ENCODE peak calls at places on chromosomes 4 and X, in five cellular contexts. K is psoas muscle, F is aorta, Q is SK-N-SH, I is lower lobe of right lung. L is an unnamed sample.
A peak's percentile ranks its signal among the peaks of the same experiment; 100 is the strongest.

GRCh38 chrX:57595381-57595811 is 3.6 kb downstream of the ZXDB start:
- DNase-seq in K (no peak), F (no peak), Q (no peak), I (no peak), L (no peak)

GRCh38 chrX:74534569-74535038 is 79.8 kb downstream of the RLIM start:
- DNase-seq in I (no peak), K (no peak), F (no peak), Q (no peak), L (no peak)

GRCh38 chrX:29488919-29489318 is 726.4 kb upstream of the MAGEB2 start:
- DNase-seq in F (no peak), I (no peak), Q (no peak), K (no peak), L (no peak)

GRCh38 chrX:97372006-97372766 is 488.5 kb downstream of the RPA4 start:
- DNase-seq in Q (no peak), K (no peak), I (no peak), F (no peak), L (no peak)

GRCh38 chr4:54099959-54100606 is at the start of gene GSX2:
- DNase-seq in F (peak; percentile 85), K (peak; percentile 77), Q (peak; percentile 73), I (no peak), L (no peak)

GRCh38 chr4:153465922-153466636 is at the start of gene TMEM131L:
- DNase-seq in I (peak; percentile 83), Q (peak; percentile 95), K (peak; percentile 85), F (peak; percentile 89), L (peak; percentile 92)

GRCh38 chrX:21723097-21723496 is 34.8 kb downstream of the SMPX start:
- DNase-seq in Q (no peak), F (no peak), I (no peak), K (no peak), L (no peak)

GRCh38 chrX:117138070-117138469 is 675.3 kb upstream of the CT83 start:
- DNase-seq in I (no peak), K (no peak), Q (no peak), F (no peak), L (no peak)

GRCh38 chrX:57451426-57452020 is 140.3 kb upstream of the ZXDB start:
- DNase-seq in I (no peak), F (no peak), K (no peak), Q (no peak), L (no peak)

GRCh38 chrX:16427668-16428067 is 222.3 kb upstream of the S100G start:
- DNase-seq in Q (no peak), I (no peak), K (no peak), F (no peak), L (no peak)

GRCh38 chr4:163556169-163556568 is 61.7 kb downstream of the TMA16 start:
- DNase-seq in Q (no peak), K (no peak), F (no peak), I (no peak), L (no peak)

GRCh38 chr4:89379541-89380035 is 72.0 kb upstream of the GPRIN3 start:
- DNase-seq in Q (no peak), I (no peak), F (no peak), K (no peak), L (no peak)

GRCh38 chr4:81405900-81406401 is 65.8 kb downstream of the RASGEF1B start:
- DNase-seq in K (no peak), Q (peak; percentile 47), I (no peak), F (no peak), L (no peak)

GRCh38 chr4:138092060-138092459 is 150.1 kb downstream of the SLC7A11 start:
- DNase-seq in I (no peak), Q (no peak), F (no peak), K (no peak), L (no peak)

GRCh38 chr4:7513731-7514130 is 79.0 kb upstream of the PSAPL1 start:
- DNase-seq in F (no peak), I (no peak), K (no peak), Q (no peak), L (no peak)

DNA sequence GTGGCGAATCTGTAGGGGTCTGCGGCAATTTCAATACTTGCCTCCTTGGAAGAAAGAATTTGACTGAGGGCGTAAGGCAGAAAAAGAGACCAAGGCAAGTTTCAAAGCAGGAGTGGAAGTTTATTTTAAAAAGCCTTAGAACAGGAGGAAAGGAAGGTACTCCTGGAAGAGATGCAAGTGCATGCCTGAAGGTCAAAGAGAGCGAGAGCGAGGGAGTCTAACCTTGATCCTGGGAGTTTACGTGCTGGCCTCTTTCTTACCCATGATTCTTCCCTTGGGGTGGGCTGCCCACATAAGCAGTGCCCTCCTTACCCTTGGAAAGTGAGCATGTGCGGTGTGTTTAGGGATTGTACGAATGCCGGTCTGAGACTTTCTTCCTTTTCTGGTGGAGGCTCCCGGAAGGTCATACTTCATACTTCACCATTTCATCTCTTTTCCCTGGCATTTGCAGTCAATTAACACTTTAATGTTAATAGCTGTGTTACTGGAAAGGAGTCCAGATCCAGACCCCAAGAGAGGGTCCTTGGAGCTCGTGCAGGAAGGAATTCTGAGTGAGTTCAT is 40.0 kb downstream of the ARSD start:
- DNase-seq in K (no peak), F (no peak), Q (no peak), I (no peak), L (no peak)
- H3K27ac ChIP-seq in K (no peak overlapping the region), F (no peak overlapping the region), Q (no peak overlapping the region), I (no peak overlapping the region), L (peak overlapping the region; percentile 28)

GRCh38 chr4:76216975-76217814 is 3.6 kb upstream of the SCARB2 start:
- DNase-seq in K (no peak), I (no peak), Q (no peak), F (no peak), L (no peak)

GRCh38 chr4:76215120-76215519 is 1.5 kb upstream of the SCARB2 start:
- DNase-seq in K (no peak), I (no peak), F (no peak), Q (no peak), L (no peak)

GRCh38 chr4:76224193-76224592 is 10.6 kb upstream of the SCARB2 start:
- DNase-seq in Q (no peak), I (no peak), K (no peak), F (no peak), L (no peak)

GRCh38 chr4:76216521-76216920 is 2.9 kb upstream of the SCARB2 start:
- DNase-seq in Q (no peak), F (no peak), I (no peak), K (no peak), L (no peak)

GRCh38 chr4:76219299-76220055 is 5.9 kb upstream of the SCARB2 start:
- DNase-seq in Q (no peak), F (no peak), K (no peak), I (no peak), L (no peak)
- H3K27ac ChIP-seq in Q (no peak overlapping the region), F (no peak overlapping the region), K (peak overlapping the region; percentile 97), I (peak overlapping the region; percentile 39), L (no peak overlapping the region)

GRCh38 chr4:2746891-2747695 is 9.0 kb downstream of the TNIP2 start:
- DNase-seq in K (peak; percentile 40), Q (no peak), F (peak; percentile 68), I (peak; percentile 46), L (peak; percentile 69)
- H3K27ac ChIP-seq in K (peak overlapping the region; percentile 72), Q (peak overlapping the region; percentile 28), F (no peak overlapping the region), I (peak overlapping the region; percentile 31), L (peak overlapping the region; percentile 61)

GRCh38 chrX:130100180-130100579 is 10.1 kb downstream of the ELF4 start:
- DNase-seq in Q (no peak), K (peak; percentile 85), F (peak; percentile 83), I (no peak), L (peak; percentile 81)

GRCh38 chrX:130094712-130095111 is 15.6 kb downstream of the ELF4 start:
- DNase-seq in Q (no peak), K (peak; percentile 46), I (no peak), F (no peak), L (no peak)

GRCh38 chrX:130095249-130095648 is 15.0 kb downstream of the ELF4 start:
- DNase-seq in Q (no peak), I (no peak), K (peak; percentile 12), F (no peak), L (no peak)

GRCh38 chrX:130098202-130098552 is 12.1 kb downstream of the ELF4 start:
- DNase-seq in F (no peak), I (no peak), Q (no peak), K (no peak), L (peak; percentile 6)

GRCh38 chrX:130097507-130098201 is 12.6 kb downstream of the ELF4 start:
- DNase-seq in F (no peak), K (peak; percentile 38), I (peak; percentile 69), Q (peak; percentile 88), L (peak; percentile 85)
- H3K27ac ChIP-seq in F (no peak overlapping the region), K (no peak overlapping the region), I (peak overlapping the region; percentile 53), Q (no peak overlapping the region), L (no peak overlapping the region)

DNA sequence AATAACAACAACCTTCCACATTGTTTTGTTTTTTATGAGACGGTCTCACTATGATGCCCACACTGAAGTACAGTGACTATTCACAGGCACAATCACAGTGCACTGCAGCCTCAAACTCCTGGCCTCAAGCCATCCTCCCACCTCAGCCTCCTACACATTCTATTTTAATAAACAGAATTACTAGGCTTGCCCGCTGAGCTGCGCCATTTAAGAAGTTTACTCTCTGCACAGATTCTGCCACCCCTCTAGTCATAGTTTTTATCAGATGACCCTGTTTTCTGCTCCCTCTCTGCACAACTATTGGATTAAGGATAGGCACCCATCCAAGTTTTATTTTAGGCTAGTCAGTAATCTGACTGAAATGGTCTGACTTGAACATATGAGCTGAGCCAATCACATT is 11.3 kb upstream of the COX18 start:
- DNase-seq in Q (peak; percentile 37), F (no peak), I (no peak), K (no peak), L (no peak)
- H3K27ac ChIP-seq in Q (no peak overlapping the region), F (no peak overlapping the region), I (no peak overlapping the region), K (no peak overlapping the region), L (no peak overlapping the region)

GRCh38 chr4:106418444-106418843 is 49.9 kb upstream of the GIMD1 start:
- DNase-seq in K (no peak), I (no peak), F (no peak), Q (peak; percentile 14), L (no peak)
- H3K27ac ChIP-seq in K (no peak overlapping the region), I (no peak overlapping the region), F (no peak overlapping the region), Q (no peak overlapping the region), L (no peak overlapping the region)

GRCh38 chr4:174314274-174314673 is 30.6 kb downstream of the CEP44 start:
- DNase-seq in Q (no peak), K (no peak), F (no peak), I (no peak), L (no peak)
- H3K27ac ChIP-seq in Q (no peak overlapping the region), K (peak overlapping the region; percentile 38), F (no peak overlapping the region), I (no peak overlapping the region), L (no peak overlapping the region)

GRCh38 chr4:169770411-169770810 is 12.7 kb upstream of the HPF1 start:
- DNase-seq in I (no peak), F (no peak), Q (no peak), K (no peak), L (no peak)
- H3K27ac ChIP-seq in I (no peak overlapping the region), F (no peak overlapping the region), Q (no peak overlapping the region), K (no peak overlapping the region), L (no peak overlapping the region)